ENCODE peak calls at places on chromosome 6, in six cellular contexts. V, K, X, L, R and D are unnamed samples.

GRCh38 chr6:18245642-18246041 is 18.7 kb downstream of the DEK start:
- DNase-seq in V (no peak), K (no peak), X (no peak), L (no peak), R (no peak), D (no peak)

GRCh38 chr6:6494677-6495076 is 93.8 kb upstream of the LY86 start:
- DNase-seq in V (peak; percentile 3), K (peak; percentile 18), X (peak; percentile 34), L (peak; percentile 57), R (no peak), D (no peak)

GRCh38 chr6:107114213-107114871 is 973 bp downstream of the BEND3 start:
- DNase-seq in V (peak; percentile 68), K (peak; percentile 98), X (peak; percentile 79), L (peak; percentile 88), R (peak; percentile 76), D (peak; percentile 69)

GRCh38 chr6:148593813-148594170 is 153.0 kb upstream of the UST start:
- DNase-seq in V (no peak), K (no peak), X (no peak), L (no peak), R (no peak), D (no peak)

GRCh38 chr6:67683960-67684359 is 951.1 kb upstream of the ADGRB3 start:
- DNase-seq in V (no peak), K (no peak), X (no peak), L (no peak), R (no peak), D (no peak)

GRCh38 chr6:108621117-108621516 is 60.4 kb downstream of the FOXO3 start:
- DNase-seq in V (no peak), K (peak; percentile 80), X (no peak), L (no peak), R (peak; percentile 19), D (no peak)

GRCh38 chr6:105374010-105374420 is 28.9 kb downstream of the PREP start:
- DNase-seq in V (no peak), K (peak; percentile 28), X (no peak), L (no peak), R (no peak), D (no peak)

GRCh38 chr6:36305885-36306284 is 30.8 kb downstream of the BNIP5 start:
- DNase-seq in V (no peak), K (no peak), X (no peak), L (no peak), R (no peak), D (no peak)

GRCh38 chr6:116444092-116444491 is 17.1 kb upstream of the CALHM6 start:
- DNase-seq in V (peak; percentile 27), K (peak; percentile 42), X (no peak), L (no peak), R (no peak), D (no peak)

GRCh38 chr6:21199246-21199645 is 394.3 kb upstream of the SOX4 start:
- DNase-seq in V (no peak), K (no peak), X (no peak), L (no peak), R (no peak), D (no peak)

GRCh38 chr6:127222418-127222817 is 44.2 kb upstream of the RNF146 start:
- DNase-seq in V (no peak), K (no peak), X (no peak), L (no peak), R (no peak), D (no peak)